ENCODE peak calls at places on chromosomes 11 and 22, in six cellular contexts. V, N, R, U, C and I are unnamed samples.

GRCh38 chr11:118610220-118610772 is 2.9 kb downstream of the PHLDB1 start:
- DNase-seq in V (no peak), C (no peak), U (no peak), R (peak; percentile 26), N (peak; percentile 6), I (no peak)

GRCh38 chr22:26589367-26589844 is 526 bp downstream of the TPST2 start:
- DNase-seq in C (no peak), N (peak; percentile 54), U (no peak), V (peak; percentile 62), R (peak; percentile 38), I (peak; percentile 42)

GRCh38 chr11:71354394-71355105 is 93.6 kb downstream of the DHCR7 start:
- DNase-seq in R (no peak), V (no peak), U (no peak), C (no peak), N (no peak), I (no peak)

GRCh38 chr22:46043816-46044717 is 67.1 kb upstream of the WNT7B start:
- DNase-seq in V (no peak), R (peak; percentile 54), C (no peak), U (peak; percentile 82), N (peak; percentile 70), I (no peak)

GRCh38 chr11:120391297-120391696 is 55.1 kb downstream of the ARHGEF12 start:
- DNase-seq in U (no peak), R (no peak), V (no peak), C (no peak), N (no peak), I (no peak)

GRCh38 chr22:25053153-25053805 is 100.8 kb downstream of the KIAA1671 start:
- DNase-seq in V (peak; percentile 55), C (peak; percentile 50), R (no peak), N (no peak), U (no peak), I (no peak)

GRCh38 chr11:12502041-12502440 is 124.7 kb downstream of the PARVA start:
- DNase-seq in R (no peak), V (no peak), U (no peak), C (no peak), N (no peak), I (no peak)

GRCh38 chr22:49026476-49027121 is 801.1 kb downstream of the BRD1 start:
- DNase-seq in U (no peak), N (no peak), V (no peak), R (no peak), C (no peak), I (no peak)

GRCh38 chr22:22907551-22908494 is 20.2 kb downstream of the IGLL5 start:
- DNase-seq in C (no peak), U (no peak), V (no peak), R (no peak), N (no peak), I (no peak)

GRCh38 chr11:111476366-111476765 is 35.8 kb downstream of the BTG4 start:
- DNase-seq in C (no peak), U (no peak), R (no peak), N (no peak), V (no peak), I (no peak)

GRCh38 chr11:86150826-86151187 is 81.9 kb upstream of the PICALM start:
- DNase-seq in N (no peak), U (no peak), R (no peak), C (no peak), V (no peak), I (no peak)

GRCh38 chr22:47842119-47842518 is 1079.7 kb downstream of the TBC1D22A start:
- DNase-seq in U (no peak), C (no peak), N (no peak), R (no peak), V (no peak), I (no peak)

GRCh38 chr22:22820626-22821025 is 67.0 kb upstream of the IGLL5 start:
- DNase-seq in U (no peak), C (no peak), N (no peak), V (no peak), R (no peak), I (no peak)

GRCh38 chr11:102241026-102241425 is 76.3 kb upstream of the BIRC3 start:
- DNase-seq in C (no peak), R (no peak), N (no peak), V (no peak), U (no peak), I (no peak)

GRCh38 chr11:3627291-3627690 is 14.5 kb downstream of the ART5 start:
- DNase-seq in N (no peak), R (no peak), V (no peak), C (no peak), U (no peak), I (no peak)

GRCh38 chr11:85589373-85589772 is 37.8 kb downstream of the DLG2 start:
- DNase-seq in R (no peak), C (no peak), V (no peak), N (no peak), U (no peak), I (no peak)

GRCh38 chr11:21909145-21909544 is 283.7 kb upstream of the ANO5 start:
- DNase-seq in V (no peak), N (no peak), R (no peak), C (no peak), U (no peak), I (no peak)

GRCh38 chr11:71178076-71178475 is 74.3 kb downstream of the SHANK2 start:
- DNase-seq in U (no peak), R (no peak), V (no peak), C (no peak), N (no peak), I (no peak)

GRCh38 chr22:24441406-24442351 is 14.3 kb downstream of the ADORA2A start:
- DNase-seq in V (peak; percentile 57), N (no peak), R (peak; percentile 21), U (no peak), C (no peak), I (no peak)

GRCh38 chr11:78715639-78716311 is 141.1 kb upstream of the NARS2 start:
- DNase-seq in C (no peak), V (peak; percentile 70), R (peak; percentile 31), N (peak; percentile 72), U (peak; percentile 39), I (peak; percentile 60)

GRCh38 chr11:46611526-46612304 is 5.3 kb downstream of the HARBI1 start:
- DNase-seq in U (no peak), R (peak; percentile 35), N (no peak), V (no peak), C (no peak), I (no peak)

GRCh38 chr22:41401781-41402648 is 20.3 kb downstream of the TEF start:
- DNase-seq in N (peak; percentile 95), V (peak; percentile 94), C (peak; percentile 44), R (peak; percentile 95), U (peak; percentile 69), I (peak; percentile 97)

GRCh38 chr11:96967616-96968015 is 577.8 kb downstream of the JRKL start:
- DNase-seq in R (no peak), V (no peak), U (no peak), C (no peak), N (no peak), I (no peak)

GRCh38 chr11:64007160-64007628 is 21.0 kb downstream of the OTUB1 start:
- DNase-seq in V (peak; percentile 49), R (no peak), U (no peak), C (no peak), N (no peak), I (no peak)

GRCh38 chr11:91005458-91005857 is 782.6 kb upstream of the CHORDC1 start:
- DNase-seq in N (no peak), R (no peak), V (no peak), C (no peak), U (no peak), I (no peak)

GRCh38 chr22:49770454-49771265 is 57.0 kb downstream of the BRD1 start:
- DNase-seq in V (no peak), C (no peak), R (no peak), N (peak; percentile 2), U (no peak), I (no peak)

GRCh38 chr11:94129505-94130335 is 1.1 kb downstream of the PANX1 start:
- DNase-seq in R (no peak), C (peak; percentile 48), N (no peak), U (peak; percentile 21), V (no peak), I (no peak)

GRCh38 chr11:1218256-1218787 is 4.5 kb upstream of the MUC5B start:
- DNase-seq in N (peak; percentile 0), V (no peak), C (no peak), U (no peak), R (no peak), I (no peak)

GRCh38 chr22:23220485-23221350 is 40.4 kb downstream of the BCR start:
- DNase-seq in C (no peak), R (no peak), U (no peak), V (no peak), N (no peak), I (no peak)

GRCh38 chr22:27633296-27633871 is 168.2 kb downstream of the MN1 start:
- DNase-seq in U (no peak), V (no peak), N (no peak), R (no peak), C (no peak), I (no peak)

GRCh38 chr11:33067294-33067693 is 27.9 kb downstream of the TCP11L1 start:
- DNase-seq in R (no peak), U (no peak), V (no peak), N (no peak), C (no peak), I (peak; percentile 64)

GRCh38 chr11:8838248-8838647 is 72.7 kb upstream of the AKIP1 start:
- DNase-seq in V (no peak), N (no peak), R (no peak), U (no peak), C (peak; percentile 24), I (no peak)
- H3K4me3 ChIP-seq in V (no peak overlapping the region), N (no peak overlapping the region), R (no peak overlapping the region), U (no peak overlapping the region), C (no peak overlapping the region), I (no peak overlapping the region)

GRCh38 chr22:21446827-21447690 is 20.1 kb upstream of the TMEM191C start:
- DNase-seq in U (peak; percentile 3), R (peak; percentile 16), N (no peak), V (no peak), C (no peak), I (no peak)
- TF ChIP-seq POLR2A in U (no peak), R (no peak), N (no peak), V (no peak), C (no peak), I (no peak)

GRCh38 chr22:36295247-36295646 is 42.3 kb downstream of the APOL1 start:
- DNase-seq in N (no peak), U (no peak), C (no peak), R (no peak), V (no peak), I (no peak)

GRCh38 chr22:36294801-36295200 is 41.9 kb downstream of the APOL1 start:
- DNase-seq in R (no peak), U (no peak), N (no peak), C (no peak), V (no peak), I (no peak)

GRCh38 chr22:36293606-36294292 is 40.8 kb downstream of the APOL1 start:
- DNase-seq in N (no peak), C (no peak), V (no peak), U (no peak), R (no peak), I (no peak)

GRCh38 chr22:36292823-36293530 is 40.0 kb downstream of the APOL1 start:
- DNase-seq in N (no peak), V (no peak), U (no peak), R (no peak), C (no peak), I (no peak)

GRCh38 chr22:36294293-36294620 is 41.3 kb downstream of the APOL1 start:
- DNase-seq in U (no peak), C (no peak), N (no peak), V (no peak), R (no peak), I (no peak)
- H3K36me3 ChIP-seq in U (peaks cover 68% of the 10 kb centered on the region), C (peaks cover 96% of the 10 kb centered on the region), N (peaks cover 81% of the 10 kb centered on the region), V (no peaks in the 10 kb centered on the region), R (peaks cover 95% of the 10 kb centered on the region), I (peaks cover 84% of the 10 kb centered on the region)

GRCh38 chr11:65456418-65456817 is 33.8 kb downstream of the NEAT1 start:
- DNase-seq in N (no peak), U (no peak), C (no peak), V (no peak), R (no peak), I (no peak)
- H3K4me3 ChIP-seq in N (no peak overlapping the region), U (no peak overlapping the region), C (no peak overlapping the region), V (no peak overlapping the region), R (no peak overlapping the region), I (no peak overlapping the region)